ENCODE peak calls at places on chromosomes 6 and 20, in nine cellular contexts. Z is hypothalamus; O is psoas muscle; X is HCEC 1CT; D is AG08395; B is effector CD8-positive, alpha-beta T cell; V is aorta; J is germinal center; E is tibial artery. Q is an unnamed sample.

GRCh38 chr20:35318502-35319157 is 26.4 kb upstream of the FAM83C start:
- DNase-seq in Z (no peak), O (no peak), X (peak; percentile 85), D (peak; percentile 52), B (no peak), V (no peak), J (no peak), E (no peak), Q (peak; percentile 44)

GRCh38 chr20:54067606-54068174 is 2.7 kb downstream of the BCAS1 start:
- DNase-seq in Z (no peak), O (no peak), X (no peak), D (peak; percentile 43), B (no peak), V (no peak), J (no peak), E (no peak), Q (peak; percentile 38)

GRCh38 chr6:158825951-158826306 is 6.8 kb upstream of the EZR start:
- DNase-seq in Z (no peak), O (no peak), X (no peak), D (peak; percentile 37), B (no peak), V (no peak), J (no peak), E (no peak), Q (no peak)

GRCh38 chr6:85641916-85642773 is 541 bp downstream of the SYNCRIP start:
- DNase-seq in Z (no peak), O (peak; percentile 77), X (peak; percentile 41), D (peak; percentile 30), B (peak; percentile 48), V (peak; percentile 85), J (peak; percentile 63), E (peak; percentile 69), Q (peak; percentile 66)

GRCh38 chr6:40912158-40912946 is 126.7 kb downstream of the UNC5CL start:
- DNase-seq in Z (no peak), O (peak; percentile 66), X (no peak), D (no peak), B (no peak), V (no peak), J (peak; percentile 27), E (no peak), Q (no peak)

GRCh38 chr6:44735631-44735963 is 348.1 kb downstream of the CDC5L start:
- DNase-seq in Z (no peak), O (peak; percentile 47), X (no peak), D (peak; percentile 24), B (no peak), V (no peak), J (no peak), E (no peak), Q (peak; percentile 47)

GRCh38 chr6:80439721-80440488 is 333.4 kb downstream of the BCKDHB start:
- DNase-seq in Z (no peak), O (no peak), X (no peak), D (no peak), B (no peak), V (no peak), J (no peak), E (no peak), Q (no peak)

GRCh38 chr6:71238351-71238750 is 50.3 kb upstream of the OGFRL1 start:
- DNase-seq in Z (no peak), O (no peak), X (peak; percentile 74), D (peak; percentile 50), B (no peak), V (no peak), J (no peak), E (no peak), Q (peak; percentile 10)

GRCh38 chr6:169643521-169643920 is 58.3 kb downstream of the WDR27 start:
- DNase-seq in Z (no peak), O (no peak), X (no peak), D (no peak), B (no peak), V (no peak), J (no peak), E (no peak), Q (no peak)

GRCh38 chr6:161245363-161245762 is 28.5 kb downstream of the AGPAT4 start:
- DNase-seq in Z (no peak), O (no peak), X (no peak), D (no peak), B (no peak), V (no peak), J (no peak), E (no peak), Q (no peak)

GRCh38 chr6:16503919-16504554 is 257.2 kb downstream of the ATXN1 start:
- DNase-seq in Z (no peak), O (no peak), X (no peak), D (no peak), B (no peak), V (no peak), J (no peak), E (no peak), Q (no peak)

GRCh38 chr6:108312604-108313003 is 17.8 kb downstream of the AFG1L start:
- DNase-seq in Z (no peak), O (no peak), X (no peak), D (no peak), B (no peak), V (no peak), J (no peak), E (no peak), Q (no peak)

GRCh38 chr6:41187924-41188886 is 12.7 kb downstream of the TREML2 start:
- DNase-seq in Z (no peak), O (no peak), X (no peak), D (no peak), B (no peak), V (no peak), J (no peak), E (no peak), Q (no peak)

GRCh38 chr20:63736893-63737689 is 627 bp downstream of the LIME1 start:
- DNase-seq in Z (no peak), O (peak; percentile 60), X (no peak), D (no peak), B (peak; percentile 48), V (peak; percentile 77), J (peak; percentile 67), E (no peak), Q (peak; percentile 8)

GRCh38 chr6:5379647-5380242 is 118.4 kb downstream of the FARS2 start:
- DNase-seq in Z (no peak), O (no peak), X (peak; percentile 37), D (peak; percentile 42), B (no peak), V (no peak), J (peak; percentile 49), E (no peak), Q (peak; percentile 28)

GRCh38 chr20:6560978-6561377 is 206.5 kb upstream of the BMP2 start:
- DNase-seq in Z (no peak), O (no peak), X (no peak), D (no peak), B (no peak), V (no peak), J (no peak), E (no peak), Q (no peak)

GRCh38 chr20:64053841-64054661 is 4.6 kb upstream of the SOX18 start:
- DNase-seq in Z (no peak), O (peak; percentile 78), X (no peak), D (no peak), B (no peak), V (no peak), J (no peak), E (no peak), Q (no peak)

GRCh38 chr20:62951896-62952372 is 575 bp upstream of the SLC17A9 start:
- DNase-seq in Z (no peak), O (peak; percentile 42), X (no peak), D (no peak), B (no peak), V (no peak), J (no peak), E (no peak), Q (no peak)

GRCh38 chr6:90080876-90081464 is 186.7 kb downstream of the GJA10 start:
- DNase-seq in Z (no peak), O (no peak), X (no peak), D (no peak), B (peak; percentile 41), V (no peak), J (no peak), E (no peak), Q (no peak)

GRCh38 chr20:17628101-17628841 is 53.8 kb downstream of the RRBP1 start:
- DNase-seq in Z (no peak), O (peak; percentile 35), X (no peak), D (no peak), B (no peak), V (peak; percentile 73), J (no peak), E (no peak), Q (no peak)